ENCODE peak calls at places on chromosomes 12 and 14, in eight cellular contexts. One of them, this sample, is unnamed.

GRCh38 chr14:36525746-36526099 is 5.7 kb upstream of the NKX2-1 start:
- DNase-seq in PC-3: no peak
- DNase-seq in glutamatergic neuron: no peak
- DNase-seq in HCT116: no peak
- DNase-seq in right atrium auricular region: no peak
- DNase-seq in sigmoid colon: no peak
- DNase-seq in HFF-Myc: no peak
- DNase-seq in GM10248: no peak
- DNase-seq in this sample: no peak

GRCh38 chr12:4959381-4959780 is 49.7 kb downstream of the KCNA1 start:
- DNase-seq in PC-3: no peak
- DNase-seq in glutamatergic neuron: no peak
- DNase-seq in HCT116: no peak
- DNase-seq in right atrium auricular region: no peak
- DNase-seq in sigmoid colon: no peak
- DNase-seq in HFF-Myc: no peak
- DNase-seq in GM10248: no peak
- DNase-seq in this sample: no peak

GRCh38 chr12:123111498-123112165 is 39.3 kb downstream of the PITPNM2 start:
- DNase-seq in PC-3: no peak
- DNase-seq in glutamatergic neuron: no peak
- DNase-seq in HCT116: no peak
- DNase-seq in right atrium auricular region: no peak
- DNase-seq in sigmoid colon: no peak
- DNase-seq in HFF-Myc: no peak
- DNase-seq in GM10248: no peak
- DNase-seq in this sample: no peak

GRCh38 chr14:58747181-58747580 is 109.4 kb downstream of the DACT1 start:
- DNase-seq in PC-3: peak; percentile 100
- DNase-seq in glutamatergic neuron: no peak
- DNase-seq in HCT116: no peak
- DNase-seq in right atrium auricular region: peak; percentile 79
- DNase-seq in sigmoid colon: peak; percentile 84
- DNase-seq in HFF-Myc: no peak
- DNase-seq in GM10248: no peak
- DNase-seq in this sample: no peak

GRCh38 chr14:101242442-101243385 is 318.6 kb upstream of the DIO3 start:
- DNase-seq in PC-3: no peak
- DNase-seq in glutamatergic neuron: no peak
- DNase-seq in HCT116: no peak
- DNase-seq in right atrium auricular region: no peak
- DNase-seq in sigmoid colon: no peak
- DNase-seq in HFF-Myc: no peak
- DNase-seq in GM10248: no peak
- DNase-seq in this sample: no peak

GRCh38 chr12:48814313-48815280 is 3.7 kb upstream of the CACNB3 start:
- DNase-seq in PC-3: peak; percentile 82
- DNase-seq in glutamatergic neuron: peak; percentile 94
- DNase-seq in HCT116: peak; percentile 39
- DNase-seq in right atrium auricular region: peak; percentile 80
- DNase-seq in sigmoid colon: peak; percentile 94
- DNase-seq in HFF-Myc: peak; percentile 51
- DNase-seq in GM10248: peak; percentile 96
- DNase-seq in this sample: no peak

GRCh38 chr14:70394674-70395073 is 22.2 kb downstream of the SYNJ2BP start:
- DNase-seq in PC-3: no peak
- DNase-seq in glutamatergic neuron: no peak
- DNase-seq in HCT116: no peak
- DNase-seq in right atrium auricular region: no peak
- DNase-seq in sigmoid colon: no peak
- DNase-seq in HFF-Myc: no peak
- DNase-seq in GM10248: no peak
- DNase-seq in this sample: no peak

GRCh38 chr12:98799411-98799810 is 154.3 kb downstream of the APAF1 start:
- DNase-seq in PC-3: peak; percentile 23
- DNase-seq in glutamatergic neuron: no peak
- DNase-seq in HCT116: peak; percentile 2
- DNase-seq in right atrium auricular region: no peak
- DNase-seq in sigmoid colon: no peak
- DNase-seq in HFF-Myc: no peak
- DNase-seq in GM10248: no peak
- DNase-seq in this sample: no peak

GRCh38 chr12:110741795-110742717 is 635 bp downstream of the PPP1CC start:
- DNase-seq in PC-3: peak; percentile 28
- DNase-seq in glutamatergic neuron: peak; percentile 73
- DNase-seq in HCT116: no peak
- DNase-seq in right atrium auricular region: peak; percentile 56
- DNase-seq in sigmoid colon: peak; percentile 75
- DNase-seq in HFF-Myc: no peak
- DNase-seq in GM10248: no peak
- DNase-seq in this sample: peak; percentile 67

GRCh38 chr12:80598004-80598606 is 109.3 kb upstream of the MYF6 start:
- DNase-seq in PC-3: peak; percentile 72
- DNase-seq in glutamatergic neuron: no peak
- DNase-seq in HCT116: peak; percentile 16
- DNase-seq in right atrium auricular region: no peak
- DNase-seq in sigmoid colon: no peak
- DNase-seq in HFF-Myc: peak; percentile 32
- DNase-seq in GM10248: no peak
- DNase-seq in this sample: no peak

DNA sequence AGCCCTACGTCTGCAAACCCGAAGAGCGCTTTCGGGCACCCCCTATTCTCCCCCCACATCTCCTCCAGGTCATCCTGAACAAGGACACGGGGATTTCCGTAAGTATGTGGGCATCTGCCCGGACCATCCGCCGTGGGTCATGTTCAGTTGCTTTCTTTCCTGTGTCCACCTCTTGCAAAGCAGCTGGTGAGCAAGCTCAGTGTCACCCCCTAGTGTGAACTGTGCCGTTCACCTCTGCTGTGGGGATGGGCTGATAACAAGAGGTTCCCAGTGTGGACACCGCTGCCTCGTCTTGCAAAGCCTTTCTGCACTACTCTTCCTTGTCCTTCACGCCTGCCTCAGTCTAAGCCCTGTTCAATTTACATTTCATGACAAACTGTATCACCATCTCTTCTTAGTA is 8.6 kb downstream of the PRKAB1 start:
- DNase-seq in PC-3: no peak
- DNase-seq in glutamatergic neuron: no peak
- DNase-seq in HCT116: no peak
- DNase-seq in right atrium auricular region: no peak
- DNase-seq in sigmoid colon: no peak
- DNase-seq in HFF-Myc: no peak
- DNase-seq in GM10248: no peak
- DNase-seq in this sample: no peak
- TF ChIP-seq CTCF in PC-3: peak; percentile 37
- TF ChIP-seq CTCF in glutamatergic neuron: no peak
- TF ChIP-seq CTCF in HCT116: no peak
- TF ChIP-seq CTCF in right atrium auricular region: no peak
- TF ChIP-seq CTCF in sigmoid colon: no peak
- TF ChIP-seq CTCF in HFF-Myc: no peak
- TF ChIP-seq CTCF in GM10248: no peak
- TF ChIP-seq CTCF in this sample: no peak

GRCh38 chr14:88729159-88729558 is 63.6 kb downstream of the EML5 start:
- DNase-seq in PC-3: peak; percentile 37
- DNase-seq in glutamatergic neuron: no peak
- DNase-seq in HCT116: no peak
- DNase-seq in right atrium auricular region: no peak
- DNase-seq in sigmoid colon: no peak
- DNase-seq in HFF-Myc: no peak
- DNase-seq in GM10248: no peak
- DNase-seq in this sample: no peak
- TF ChIP-seq CTCF in PC-3: peak; percentile 62
- TF ChIP-seq CTCF in glutamatergic neuron: peak; percentile 49
- TF ChIP-seq CTCF in HCT116: no peak
- TF ChIP-seq CTCF in right atrium auricular region: no peak
- TF ChIP-seq CTCF in sigmoid colon: no peak
- TF ChIP-seq CTCF in HFF-Myc: peak; percentile 26
- TF ChIP-seq CTCF in GM10248: no peak
- TF ChIP-seq CTCF in this sample: peak; percentile 68

DNA sequence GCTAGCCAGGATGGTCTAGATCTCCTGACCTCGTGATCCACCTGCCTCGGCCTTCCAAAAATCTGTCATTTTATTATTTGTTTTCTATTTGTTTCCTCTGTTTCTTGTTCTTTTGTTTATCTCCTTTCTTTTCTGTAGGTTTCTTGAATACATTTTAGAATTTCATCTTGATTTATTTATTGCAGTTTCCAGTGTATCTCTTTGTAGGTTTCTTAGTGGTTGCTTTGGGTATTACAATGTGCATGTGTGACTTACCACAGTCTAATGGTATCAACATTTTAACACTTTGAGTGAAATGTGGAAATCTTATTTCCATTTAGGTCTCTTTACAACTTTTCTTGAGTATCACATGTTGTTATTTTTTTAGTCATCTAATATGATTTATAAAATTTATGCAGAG is 29.9 kb upstream of the MUCL1 start:
- DNase-seq in PC-3: peak; percentile 15
- DNase-seq in glutamatergic neuron: no peak
- DNase-seq in HCT116: peak; percentile 1
- DNase-seq in right atrium auricular region: no peak
- DNase-seq in sigmoid colon: no peak
- DNase-seq in HFF-Myc: no peak
- DNase-seq in GM10248: no peak
- DNase-seq in this sample: no peak
- TF ChIP-seq CTCF in PC-3: peak; percentile 6
- TF ChIP-seq CTCF in glutamatergic neuron: peak; percentile 76
- TF ChIP-seq CTCF in HCT116: no peak
- TF ChIP-seq CTCF in right atrium auricular region: no peak
- TF ChIP-seq CTCF in sigmoid colon: no peak
- TF ChIP-seq CTCF in HFF-Myc: no peak
- TF ChIP-seq CTCF in GM10248: no peak
- TF ChIP-seq CTCF in this sample: peak; percentile 32

DNA sequence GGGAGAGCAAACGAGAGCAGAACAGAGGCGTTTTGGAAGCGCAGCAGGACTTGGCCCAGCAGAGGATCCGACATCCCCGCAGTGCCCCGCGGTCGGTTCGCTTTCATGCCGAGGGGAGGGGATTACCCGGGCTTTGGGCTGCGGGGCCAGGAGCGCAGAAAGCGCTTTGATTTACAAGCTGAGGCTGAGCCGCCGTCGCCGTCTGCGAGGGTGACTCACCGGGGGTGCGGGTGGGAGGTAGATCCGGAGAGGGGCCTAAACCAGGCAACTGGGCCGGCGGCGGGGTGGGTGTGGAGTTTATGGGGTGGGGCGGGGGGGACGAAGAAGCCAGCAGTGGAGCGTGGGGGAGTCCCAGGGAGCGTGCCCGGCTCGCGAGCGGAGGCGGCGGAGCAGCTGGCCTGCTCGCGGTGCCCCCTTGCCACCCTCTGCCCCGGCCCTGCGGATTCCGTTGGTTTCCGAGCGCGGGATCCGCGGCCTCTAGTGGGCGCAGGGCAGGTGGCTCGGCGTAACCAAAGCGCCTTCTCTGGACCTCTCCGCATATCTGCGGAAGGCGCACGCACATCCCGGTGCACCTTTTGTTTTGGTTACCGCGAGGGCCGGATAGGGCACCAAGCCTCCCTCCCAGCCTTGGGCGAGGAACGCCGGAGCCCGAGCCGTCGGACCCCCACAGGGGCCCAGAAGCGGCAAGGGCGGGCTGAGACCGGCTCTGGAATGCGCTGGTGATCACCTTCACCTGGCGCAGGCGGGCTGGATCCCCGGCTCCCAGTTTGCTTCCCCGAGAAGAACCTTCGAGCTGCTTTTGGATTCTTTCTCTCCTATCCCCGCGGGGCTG is 2.6 kb downstream of the SIX4 start:
- DNase-seq in PC-3: peak; percentile 85
- DNase-seq in glutamatergic neuron: peak; percentile 63
- DNase-seq in HCT116: peak; percentile 54
- DNase-seq in right atrium auricular region: no peak
- DNase-seq in sigmoid colon: peak; percentile 68
- DNase-seq in HFF-Myc: no peak
- DNase-seq in GM10248: peak; percentile 59
- DNase-seq in this sample: peak; percentile 94
- TF ChIP-seq CTCF in PC-3: peak; percentile 62
- TF ChIP-seq CTCF in glutamatergic neuron: no peak
- TF ChIP-seq CTCF in HCT116: no peak
- TF ChIP-seq CTCF in right atrium auricular region: peak; percentile 41
- TF ChIP-seq CTCF in sigmoid colon: no peak
- TF ChIP-seq CTCF in HFF-Myc: peak; percentile 36
- TF ChIP-seq CTCF in GM10248: peak; percentile 48
- TF ChIP-seq CTCF in this sample: peak; percentile 72